ENCODE peak calls at places on chromosome 15, in six cellular contexts. Z, I, A, M, O and B are unnamed samples.

GRCh38 chr15:50675524-50676144 is 11.0 kb downstream of the TRPM7 start:
- DNase-seq in Z (no peak), I (peak; percentile 59), A (peak; percentile 12), M (no peak), O (no peak), B (no peak)

GRCh38 chr15:97037080-97037479 is 706.6 kb downstream of the NR2F2 start:
- DNase-seq in Z (no peak), I (no peak), A (no peak), M (no peak), O (no peak), B (no peak)

GRCh38 chr15:101445562-101446526 is 43.7 kb downstream of the PCSK6 start:
- DNase-seq in Z (no peak), I (peak; percentile 21), A (no peak), M (no peak), O (peak; percentile 94), B (peak; percentile 84)

GRCh38 chr15:63221346-63221745 is 31.9 kb downstream of the RAB8B start:
- DNase-seq in Z (no peak), I (peak; percentile 37), A (no peak), M (no peak), O (peak; percentile 78), B (no peak)

GRCh38 chr15:29473621-29474105 is 204.0 kb upstream of the NSMCE3 start:
- DNase-seq in Z (no peak), I (no peak), A (no peak), M (no peak), O (no peak), B (no peak)

GRCh38 chr15:71804695-71805470 is 5.5 kb upstream of the NR2E3 start:
- DNase-seq in Z (no peak), I (no peak), A (no peak), M (no peak), O (no peak), B (no peak)

GRCh38 chr15:77527831-77528231 is 104.9 kb downstream of the LINGO1 start:
- DNase-seq in Z (peak; percentile 5), I (no peak), A (no peak), M (no peak), O (peak; percentile 44), B (no peak)

GRCh38 chr15:89335289-89336041 is 841 bp upstream of the POLG start:
- DNase-seq in Z (no peak), I (no peak), A (no peak), M (peak; percentile 21), O (peak; percentile 52), B (no peak)

GRCh38 chr15:43330780-43331086 is 360 bp upstream of the LCMT2 start:
- DNase-seq in Z (no peak), I (no peak), A (no peak), M (no peak), O (no peak), B (no peak)

GRCh38 chr15:27250223-27250622 is 279.2 kb downstream of the GABRG3 start:
- DNase-seq in Z (no peak), I (no peak), A (no peak), M (no peak), O (no peak), B (no peak)

GRCh38 chr15:29222129-29222853 is 47.3 kb downstream of the NSMCE3 start:
- DNase-seq in Z (no peak), I (no peak), A (no peak), M (no peak), O (no peak), B (no peak)

GRCh38 chr15:95664435-95664834 is 666.1 kb upstream of the NR2F2 start:
- DNase-seq in Z (no peak), I (no peak), A (no peak), M (no peak), O (no peak), B (no peak)

GRCh38 chr15:31148622-31149505 is 47.3 kb upstream of the TRPM1 start:
- DNase-seq in Z (no peak), I (no peak), A (no peak), M (no peak), O (no peak), B (no peak)

GRCh38 chr15:64851503-64851840 is 9.8 kb downstream of the PLEKHO2 start:
- DNase-seq in Z (no peak), I (peak; percentile 93), A (no peak), M (peak; percentile 47), O (peak; percentile 47), B (no peak)

GRCh38 chr15:64461577-64462162 is 1.3 kb downstream of the ZNF609 start:
- DNase-seq in Z (no peak), I (peak; percentile 27), A (no peak), M (no peak), O (no peak), B (no peak)

GRCh38 chr15:100897873-100898490 is 18.4 kb downstream of the ALDH1A3 start:
- DNase-seq in Z (no peak), I (no peak), A (no peak), M (no peak), O (peak; percentile 58), B (no peak)

GRCh38 chr15:95451891-95452290 is 878.6 kb upstream of the NR2F2 start:
- DNase-seq in Z (no peak), I (no peak), A (no peak), M (no peak), O (no peak), B (no peak)

GRCh38 chr15:82021992-82022391 is 23.8 kb downstream of the MEX3B start:
- DNase-seq in Z (no peak), I (peak; percentile 60), A (no peak), M (peak; percentile 50), O (no peak), B (peak; percentile 41)

GRCh38 chr15:51234181-51234927 is 104.0 kb downstream of the CYP19A1 start:
- DNase-seq in Z (no peak), I (no peak), A (no peak), M (no peak), O (no peak), B (no peak)

GRCh38 chr15:95129589-95129988 is 898.2 kb downstream of the MCTP2 start:
- DNase-seq in Z (no peak), I (peak; percentile 67), A (no peak), M (peak; percentile 54), O (peak; percentile 69), B (no peak)

GRCh38 chr15:88617790-88618189 is 3.4 kb upstream of the AEN start:
- DNase-seq in Z (no peak), I (no peak), A (no peak), M (no peak), O (no peak), B (no peak)

GRCh38 chr15:77251662-77252061 is 168.2 kb downstream of the PEAK1 start:
- DNase-seq in Z (no peak), I (peak; percentile 49), A (no peak), M (no peak), O (no peak), B (no peak)

GRCh38 chr15:73283341-73283962 is 85.3 kb downstream of the HCN4 start:
- DNase-seq in Z (no peak), I (no peak), A (no peak), M (no peak), O (peak; percentile 49), B (no peak)

GRCh38 chr15:71752085-71752484 is 58.3 kb upstream of the NR2E3 start:
- DNase-seq in Z (no peak), I (no peak), A (no peak), M (no peak), O (no peak), B (no peak)

GRCh38 chr15:36814708-36815107 is 235.3 kb downstream of the CDIN1 start:
- DNase-seq in Z (no peak), I (peak; percentile 21), A (no peak), M (no peak), O (no peak), B (no peak)

GRCh38 chr15:70159397-70160009 is 61.8 kb upstream of the TLE3 start:
- DNase-seq in Z (no peak), I (no peak), A (no peak), M (no peak), O (no peak), B (no peak)

GRCh38 chr15:96736384-96736783 is 405.9 kb downstream of the NR2F2 start:
- DNase-seq in Z (no peak), I (no peak), A (no peak), M (no peak), O (no peak), B (no peak)

GRCh38 chr15:32849769-32850668 is 132.2 kb downstream of the GREM1 start:
- DNase-seq in Z (no peak), I (peak; percentile 98), A (no peak), M (no peak), O (no peak), B (peak; percentile 61)

DNA sequence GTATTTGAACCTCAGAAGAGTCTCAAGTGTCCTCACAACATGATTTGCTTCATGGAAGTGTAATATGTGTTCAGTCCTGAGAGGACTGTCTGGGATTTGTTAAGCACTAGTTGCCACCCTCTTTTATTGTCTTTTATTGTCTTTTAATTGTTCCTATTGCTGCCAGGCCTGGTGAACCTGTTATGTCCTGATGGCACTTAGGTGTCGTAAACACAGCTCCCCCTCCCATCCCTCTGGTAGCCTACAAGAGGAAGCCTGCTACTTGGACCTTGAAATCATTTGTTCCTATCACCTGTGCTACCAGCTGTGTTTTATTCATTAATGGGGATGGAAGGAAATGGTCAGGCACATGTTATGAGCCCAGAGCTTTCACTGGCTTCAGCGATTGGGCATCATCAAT is 19.3 kb downstream of the CCNB2 start:
- DNase-seq in Z (no peak), I (no peak), A (no peak), M (no peak), O (no peak), B (no peak)
- H3K27ac ChIP-seq in Z (no peak overlapping the region), I (no peak overlapping the region), A (no peak overlapping the region), M (no peak overlapping the region), O (no peak overlapping the region), B (no peak overlapping the region)

DNA sequence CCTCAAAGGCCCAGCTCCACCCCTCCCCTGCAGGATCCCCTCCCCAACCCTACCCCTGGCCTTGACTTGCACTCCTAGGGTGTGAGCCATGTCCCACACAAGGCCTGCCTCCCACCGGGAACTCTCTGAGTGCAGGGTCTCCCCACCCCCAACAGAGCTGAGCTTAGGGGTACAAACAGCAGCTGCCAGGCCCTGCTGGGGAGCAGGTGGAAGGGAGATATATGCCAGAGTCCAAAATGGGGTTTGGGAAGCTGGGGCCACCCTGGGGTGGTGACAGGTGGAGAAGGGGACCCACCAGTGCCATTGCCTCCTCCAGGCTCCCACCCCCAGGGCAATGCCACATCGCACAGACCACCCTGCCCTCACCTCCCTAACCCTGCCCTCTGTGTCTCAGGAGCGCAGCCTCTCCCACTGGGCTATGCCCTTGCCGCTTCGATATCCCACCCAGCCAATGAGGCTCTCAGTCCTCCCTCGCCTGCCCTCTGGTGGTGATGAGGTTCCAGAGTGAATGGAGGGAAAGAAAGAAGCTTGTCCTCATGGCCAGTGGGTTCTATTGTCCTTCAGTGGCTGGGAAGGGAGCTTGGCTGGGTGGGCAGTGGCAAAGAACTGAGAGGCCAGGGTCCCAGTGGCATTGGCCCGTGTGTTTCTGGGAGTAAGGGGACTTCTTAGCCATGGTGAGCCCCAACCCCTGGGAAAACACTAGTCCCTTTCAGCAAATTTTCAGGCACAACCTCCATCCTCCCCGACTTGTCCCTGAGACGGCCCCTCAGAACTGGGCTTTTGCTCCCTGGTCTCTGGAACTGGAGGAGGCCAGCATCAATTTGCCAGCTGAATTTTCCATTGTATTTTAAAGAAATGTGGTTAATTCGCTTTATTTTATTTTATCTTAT is 46.8 kb downstream of the CYP11A1 start:
- DNase-seq in Z (peak; percentile 52), I (peak; percentile 23), A (peak; percentile 7), M (peak; percentile 72), O (peak; percentile 85), B (no peak)
- H3K27ac ChIP-seq in Z (no peak overlapping the region), I (no peak overlapping the region), A (no peak overlapping the region), M (no peak overlapping the region), O (no peak overlapping the region), B (no peak overlapping the region)

GRCh38 chr15:55993804-55994539 is 560 bp upstream of the NEDD4 start:
- DNase-seq in Z (peak; percentile 40), I (peak; percentile 68), A (no peak), M (no peak), O (no peak), B (no peak)
- H3K27ac ChIP-seq in Z (peak overlapping the region; percentile 25), I (peak overlapping the region; percentile 61), A (no peak overlapping the region), M (peak overlapping the region; percentile 99), O (peak overlapping the region; percentile 93), B (peak overlapping the region; percentile 78)

GRCh38 chr15:67955256-67955655 is 98.9 kb upstream of the PIAS1 start:
- DNase-seq in Z (no peak), I (no peak), A (no peak), M (no peak), O (no peak), B (no peak)
- H3K27ac ChIP-seq in Z (no peak overlapping the region), I (no peak overlapping the region), A (no peak overlapping the region), M (peak overlapping the region; percentile 49), O (no peak overlapping the region), B (no peak overlapping the region)